ENCODE peak calls at places on chromosomes 3 and 15, in ten cellular contexts. One of them, this sample, is unnamed.

GRCh38 chr3:166274342-166274741 is 437.1 kb upstream of the BCHE start:
- DNase-seq in dorsolateral prefrontal cortex: no peak
- DNase-seq in heart right ventricle: no peak
- DNase-seq in astrocyte of the spinal cord: peak
- DNase-seq in endodermal cell: no peak
- DNase-seq in OCI-LY7: no peak
- DNase-seq in uterus: no peak
- DNase-seq in fibroblast of pulmonary artery: peak
- DNase-seq in gastrocnemius medialis: no peak
- DNase-seq in fibroblast of the aortic adventitia: peak
- DNase-seq in this sample: no peak

GRCh38 chr15:64398575-64398974 is 10.9 kb downstream of the TRIP4 start:
- DNase-seq in dorsolateral prefrontal cortex: no peak
- DNase-seq in heart right ventricle: no peak
- DNase-seq in astrocyte of the spinal cord: no peak
- DNase-seq in endodermal cell: no peak
- DNase-seq in OCI-LY7: no peak
- DNase-seq in uterus: no peak
- DNase-seq in fibroblast of pulmonary artery: no peak
- DNase-seq in gastrocnemius medialis: no peak
- DNase-seq in fibroblast of the aortic adventitia: no peak
- DNase-seq in this sample: no peak

GRCh38 chr3:71033681-71034220 is 549.8 kb downstream of the FOXP1 start:
- DNase-seq in dorsolateral prefrontal cortex: no peak
- DNase-seq in heart right ventricle: no peak
- DNase-seq in astrocyte of the spinal cord: no peak
- DNase-seq in endodermal cell: no peak
- DNase-seq in OCI-LY7: peak
- DNase-seq in uterus: no peak
- DNase-seq in fibroblast of pulmonary artery: no peak
- DNase-seq in gastrocnemius medialis: no peak
- DNase-seq in fibroblast of the aortic adventitia: no peak
- DNase-seq in this sample: no peak

GRCh38 chr3:178436773-178437172 is 99.5 kb upstream of the KCNMB2 start:
- DNase-seq in dorsolateral prefrontal cortex: no peak
- DNase-seq in heart right ventricle: no peak
- DNase-seq in astrocyte of the spinal cord: peak
- DNase-seq in endodermal cell: no peak
- DNase-seq in OCI-LY7: peak
- DNase-seq in uterus: peak
- DNase-seq in fibroblast of pulmonary artery: peak
- DNase-seq in gastrocnemius medialis: no peak
- DNase-seq in fibroblast of the aortic adventitia: peak
- DNase-seq in this sample: no peak

GRCh38 chr3:4819761-4820160 is 159.5 kb upstream of the BHLHE40 start:
- DNase-seq in dorsolateral prefrontal cortex: no peak
- DNase-seq in heart right ventricle: no peak
- DNase-seq in astrocyte of the spinal cord: no peak
- DNase-seq in endodermal cell: no peak
- DNase-seq in OCI-LY7: no peak
- DNase-seq in uterus: no peak
- DNase-seq in fibroblast of pulmonary artery: no peak
- DNase-seq in gastrocnemius medialis: no peak
- DNase-seq in fibroblast of the aortic adventitia: no peak
- DNase-seq in this sample: no peak

GRCh38 chr15:101772921-101773320 is 30.4 kb upstream of the OR4F6 start:
- DNase-seq in dorsolateral prefrontal cortex: no peak
- DNase-seq in heart right ventricle: no peak
- DNase-seq in astrocyte of the spinal cord: no peak
- DNase-seq in endodermal cell: no peak
- DNase-seq in OCI-LY7: no peak
- DNase-seq in uterus: no peak
- DNase-seq in fibroblast of pulmonary artery: no peak
- DNase-seq in gastrocnemius medialis: no peak
- DNase-seq in fibroblast of the aortic adventitia: no peak
- DNase-seq in this sample: no peak

GRCh38 chr3:187077537-187077936 is 61.8 kb downstream of the RPL39L start:
- DNase-seq in dorsolateral prefrontal cortex: no peak
- DNase-seq in heart right ventricle: no peak
- DNase-seq in astrocyte of the spinal cord: no peak
- DNase-seq in endodermal cell: no peak
- DNase-seq in OCI-LY7: no peak
- DNase-seq in uterus: no peak
- DNase-seq in fibroblast of pulmonary artery: no peak
- DNase-seq in gastrocnemius medialis: no peak
- DNase-seq in fibroblast of the aortic adventitia: no peak
- DNase-seq in this sample: no peak

GRCh38 chr3:39110041-39110639 is 2.7 kb downstream of the TTC21A start:
- DNase-seq in dorsolateral prefrontal cortex: no peak
- DNase-seq in heart right ventricle: no peak
- DNase-seq in astrocyte of the spinal cord: no peak
- DNase-seq in endodermal cell: peak
- DNase-seq in OCI-LY7: no peak
- DNase-seq in uterus: no peak
- DNase-seq in fibroblast of pulmonary artery: no peak
- DNase-seq in gastrocnemius medialis: no peak
- DNase-seq in fibroblast of the aortic adventitia: no peak
- DNase-seq in this sample: no peak

GRCh38 chr3:57910988-57911387 is 97.2 kb upstream of the FLNB start:
- DNase-seq in dorsolateral prefrontal cortex: no peak
- DNase-seq in heart right ventricle: no peak
- DNase-seq in astrocyte of the spinal cord: no peak
- DNase-seq in endodermal cell: peak
- DNase-seq in OCI-LY7: peak
- DNase-seq in uterus: no peak
- DNase-seq in fibroblast of pulmonary artery: peak
- DNase-seq in gastrocnemius medialis: no peak
- DNase-seq in fibroblast of the aortic adventitia: peak
- DNase-seq in this sample: no peak

GRCh38 chr3:130897316-130897715 is 3.4 kb downstream of the ATP2C1 start:
- DNase-seq in dorsolateral prefrontal cortex: no peak
- DNase-seq in heart right ventricle: no peak
- DNase-seq in astrocyte of the spinal cord: no peak
- DNase-seq in endodermal cell: no peak
- DNase-seq in OCI-LY7: no peak
- DNase-seq in uterus: no peak
- DNase-seq in fibroblast of pulmonary artery: no peak
- DNase-seq in gastrocnemius medialis: no peak
- DNase-seq in fibroblast of the aortic adventitia: peak
- DNase-seq in this sample: no peak

GRCh38 chr3:71565326-71565725 is 18.2 kb downstream of the FOXP1 start:
- DNase-seq in dorsolateral prefrontal cortex: no peak
- DNase-seq in heart right ventricle: no peak
- DNase-seq in astrocyte of the spinal cord: no peak
- DNase-seq in endodermal cell: no peak
- DNase-seq in OCI-LY7: peak
- DNase-seq in uterus: no peak
- DNase-seq in fibroblast of pulmonary artery: no peak
- DNase-seq in gastrocnemius medialis: no peak
- DNase-seq in fibroblast of the aortic adventitia: no peak
- DNase-seq in this sample: no peak

GRCh38 chr3:114632757-114633424 is 339.1 kb downstream of the TIGIT start:
- DNase-seq in dorsolateral prefrontal cortex: no peak
- DNase-seq in heart right ventricle: no peak
- DNase-seq in astrocyte of the spinal cord: no peak
- DNase-seq in endodermal cell: no peak
- DNase-seq in OCI-LY7: no peak
- DNase-seq in uterus: no peak
- DNase-seq in fibroblast of pulmonary artery: no peak
- DNase-seq in gastrocnemius medialis: no peak
- DNase-seq in fibroblast of the aortic adventitia: no peak
- DNase-seq in this sample: no peak

GRCh38 chr3:36366308-36366707 is 14.0 kb upstream of the STAC start:
- DNase-seq in dorsolateral prefrontal cortex: no peak
- DNase-seq in heart right ventricle: no peak
- DNase-seq in astrocyte of the spinal cord: no peak
- DNase-seq in endodermal cell: no peak
- DNase-seq in OCI-LY7: no peak
- DNase-seq in uterus: no peak
- DNase-seq in fibroblast of pulmonary artery: no peak
- DNase-seq in gastrocnemius medialis: no peak
- DNase-seq in fibroblast of the aortic adventitia: no peak
- DNase-seq in this sample: no peak

GRCh38 chr3:196317702-196318467 is at the start of gene DYNLT2B:
- DNase-seq in dorsolateral prefrontal cortex: peak
- DNase-seq in heart right ventricle: peak
- DNase-seq in astrocyte of the spinal cord: peak
- DNase-seq in endodermal cell: peak
- DNase-seq in OCI-LY7: peak
- DNase-seq in uterus: peak
- DNase-seq in fibroblast of pulmonary artery: peak
- DNase-seq in gastrocnemius medialis: peak
- DNase-seq in fibroblast of the aortic adventitia: peak
- DNase-seq in this sample: peak

GRCh38 chr3:126348308-126348920 is 8.8 kb downstream of the KLF15 start:
- DNase-seq in dorsolateral prefrontal cortex: no peak
- DNase-seq in heart right ventricle: peak
- DNase-seq in astrocyte of the spinal cord: no peak
- DNase-seq in endodermal cell: peak
- DNase-seq in OCI-LY7: no peak
- DNase-seq in uterus: peak
- DNase-seq in fibroblast of pulmonary artery: peak
- DNase-seq in gastrocnemius medialis: peak
- DNase-seq in fibroblast of the aortic adventitia: no peak
- DNase-seq in this sample: no peak

DNA sequence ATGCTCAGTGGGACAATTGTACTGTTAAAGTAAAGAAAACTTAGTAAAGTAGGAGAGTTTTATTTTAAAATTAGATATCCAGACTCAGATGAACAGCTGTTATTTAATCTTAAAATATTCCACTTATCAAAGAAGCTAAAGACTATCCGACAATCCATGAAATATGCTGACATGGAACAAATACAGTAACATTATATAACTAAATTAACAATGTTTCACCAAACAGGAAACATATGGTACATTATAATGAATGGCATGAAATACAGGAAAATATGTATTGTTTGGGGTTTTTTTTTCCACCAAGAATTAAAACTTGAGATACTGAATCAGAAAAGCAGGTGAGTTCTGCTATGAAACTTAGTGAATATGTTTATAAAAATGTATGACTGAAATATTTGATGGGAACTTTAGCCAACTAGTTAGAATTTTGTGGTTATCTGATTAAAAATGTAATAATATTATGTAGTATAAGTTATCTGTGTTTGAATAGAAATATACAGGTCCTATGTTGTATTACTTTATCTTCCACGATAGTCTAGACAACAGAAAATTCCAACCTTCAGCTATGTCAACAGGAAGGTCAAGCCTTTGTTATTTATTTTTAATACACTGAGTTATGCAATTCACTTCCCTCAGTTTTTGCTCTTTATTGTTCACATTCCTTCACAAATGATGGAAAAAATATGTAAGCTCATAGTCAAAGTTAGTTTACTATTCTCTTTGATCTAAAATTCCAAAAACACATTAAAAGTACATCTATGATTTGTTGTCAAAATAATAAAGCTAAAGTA is 72.7 kb downstream of the UACA start:
- DNase-seq in dorsolateral prefrontal cortex: no peak
- DNase-seq in heart right ventricle: no peak
- DNase-seq in astrocyte of the spinal cord: no peak
- DNase-seq in endodermal cell: no peak
- DNase-seq in OCI-LY7: no peak
- DNase-seq in uterus: no peak
- DNase-seq in fibroblast of pulmonary artery: peak
- DNase-seq in gastrocnemius medialis: no peak
- DNase-seq in fibroblast of the aortic adventitia: peak
- DNase-seq in this sample: no peak
- H3K4me3 ChIP-seq in dorsolateral prefrontal cortex: no peak
- H3K4me3 ChIP-seq in heart right ventricle: no peak
- H3K4me3 ChIP-seq in astrocyte of the spinal cord: no peak
- H3K4me3 ChIP-seq in endodermal cell: peak
- H3K4me3 ChIP-seq in OCI-LY7: no peak
- H3K4me3 ChIP-seq in uterus: no peak
- H3K4me3 ChIP-seq in fibroblast of pulmonary artery: no peak
- H3K4me3 ChIP-seq in gastrocnemius medialis: no peak
- H3K4me3 ChIP-seq in fibroblast of the aortic adventitia: no peak
- H3K4me3 ChIP-seq in this sample: no peak

GRCh38 chr3:135456182-135456790 is 509.2 kb upstream of the PPP2R3A start:
- DNase-seq in dorsolateral prefrontal cortex: no peak
- DNase-seq in heart right ventricle: no peak
- DNase-seq in astrocyte of the spinal cord: no peak
- DNase-seq in endodermal cell: peak
- DNase-seq in OCI-LY7: no peak
- DNase-seq in uterus: no peak
- DNase-seq in fibroblast of pulmonary artery: no peak
- DNase-seq in gastrocnemius medialis: no peak
- DNase-seq in fibroblast of the aortic adventitia: no peak
- DNase-seq in this sample: no peak
- TF ChIP-seq CTCF in dorsolateral prefrontal cortex: no peak
- TF ChIP-seq CTCF in heart right ventricle: no peak
- TF ChIP-seq CTCF in astrocyte of the spinal cord: no peak
- TF ChIP-seq CTCF in endodermal cell: peak
- TF ChIP-seq CTCF in OCI-LY7: no peak
- TF ChIP-seq CTCF in uterus: no peak
- TF ChIP-seq CTCF in fibroblast of pulmonary artery: no peak
- TF ChIP-seq CTCF in gastrocnemius medialis: no peak
- TF ChIP-seq CTCF in fibroblast of the aortic adventitia: no peak
- TF ChIP-seq CTCF in this sample: no peak

GRCh38 chr3:29279830-29280229 is 1.0 kb upstream of the RBMS3 start:
- DNase-seq in dorsolateral prefrontal cortex: no peak
- DNase-seq in heart right ventricle: no peak
- DNase-seq in astrocyte of the spinal cord: no peak
- DNase-seq in endodermal cell: no peak
- DNase-seq in OCI-LY7: peak
- DNase-seq in uterus: peak
- DNase-seq in fibroblast of pulmonary artery: peak
- DNase-seq in gastrocnemius medialis: peak
- DNase-seq in fibroblast of the aortic adventitia: peak
- DNase-seq in this sample: no peak
- H3K4me3 ChIP-seq in dorsolateral prefrontal cortex: peak
- H3K4me3 ChIP-seq in heart right ventricle: no peak
- H3K4me3 ChIP-seq in astrocyte of the spinal cord: peak
- H3K4me3 ChIP-seq in endodermal cell: no peak
- H3K4me3 ChIP-seq in OCI-LY7: no peak
- H3K4me3 ChIP-seq in uterus: no peak
- H3K4me3 ChIP-seq in fibroblast of pulmonary artery: peak
- H3K4me3 ChIP-seq in gastrocnemius medialis: peak
- H3K4me3 ChIP-seq in fibroblast of the aortic adventitia: peak
- H3K4me3 ChIP-seq in this sample: peak

DNA sequence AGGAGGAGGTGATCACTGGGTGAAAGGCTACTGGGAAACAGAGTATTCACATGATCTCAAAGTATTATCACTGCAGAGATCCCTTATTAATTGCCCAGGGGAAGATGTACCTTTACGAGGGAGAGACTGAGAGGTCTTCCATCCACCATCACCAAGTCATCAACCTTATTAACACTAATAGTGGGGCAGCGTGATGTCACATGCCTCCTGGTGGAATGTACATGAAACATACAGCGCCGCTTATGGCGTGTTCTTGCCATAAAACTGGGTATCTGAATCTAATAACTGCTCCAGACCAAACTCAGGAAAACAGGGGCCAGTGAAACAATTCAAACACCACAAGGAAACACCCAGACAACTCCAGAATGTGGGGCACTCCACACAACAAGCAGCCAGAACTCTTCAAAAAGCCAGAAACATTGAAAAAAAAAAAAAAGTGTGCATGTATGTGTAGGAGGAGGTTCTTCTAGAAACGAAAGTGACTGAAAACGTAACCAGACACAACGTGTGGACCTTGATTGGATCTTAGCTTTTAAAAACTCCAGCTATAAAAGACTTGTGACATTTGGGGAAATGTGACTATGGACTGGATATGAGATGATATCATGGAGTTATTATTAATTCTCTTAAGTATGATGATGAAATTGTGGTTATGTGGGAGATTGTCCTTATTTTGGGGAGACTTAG is 4.6 kb downstream of the STIMATE start:
- DNase-seq in dorsolateral prefrontal cortex: no peak
- DNase-seq in heart right ventricle: no peak
- DNase-seq in astrocyte of the spinal cord: no peak
- DNase-seq in endodermal cell: no peak
- DNase-seq in OCI-LY7: no peak
- DNase-seq in uterus: no peak
- DNase-seq in fibroblast of pulmonary artery: peak
- DNase-seq in gastrocnemius medialis: no peak
- DNase-seq in fibroblast of the aortic adventitia: peak
- DNase-seq in this sample: no peak
- TF ChIP-seq CTCF in dorsolateral prefrontal cortex: no peak
- TF ChIP-seq CTCF in heart right ventricle: no peak
- TF ChIP-seq CTCF in astrocyte of the spinal cord: peak
- TF ChIP-seq CTCF in endodermal cell: peak
- TF ChIP-seq CTCF in OCI-LY7: peak
- TF ChIP-seq CTCF in uterus: no peak
- TF ChIP-seq CTCF in fibroblast of pulmonary artery: no peak
- TF ChIP-seq CTCF in gastrocnemius medialis: no peak
- TF ChIP-seq CTCF in fibroblast of the aortic adventitia: peak
- TF ChIP-seq CTCF in this sample: no peak

This sample was measured in AG04449.